ENCODE peak calls at places on chromosomes 11 and 22, in ten cellular contexts. A, T, Y, D, C, K, E, X, R and B are unnamed samples.
A peak's percentile ranks its signal among the peaks of the same experiment; 100 is the strongest.

GRCh38 chr11:27514076-27514475 is 7.5 kb upstream of the LIN7C start:
- DNase-seq in A (no peak), T (no peak), Y (no peak), D (no peak), C (no peak), K (no peak), E (no peak), X (peak; percentile 23), R (no peak), B (no peak)

GRCh38 chr11:110433393-110434333 is 3.9 kb downstream of the FDX1 start:
- DNase-seq in A (no peak), T (no peak), Y (no peak), D (no peak), C (no peak), K (peak; percentile 6), E (no peak), X (no peak), R (peak; percentile 31), B (no peak)

GRCh38 chr22:33022231-33022630 is 36.0 kb downstream of the SYN3 start:
- DNase-seq in A (no peak), T (no peak), Y (no peak), D (no peak), C (no peak), K (no peak), E (no peak), X (no peak), R (no peak), B (no peak)

GRCh38 chr22:50084570-50084969 is 656 bp downstream of the MLC1 start:
- DNase-seq in A (no peak), T (no peak), Y (no peak), D (no peak), C (no peak), K (no peak), E (no peak), X (no peak), R (no peak), B (no peak)

GRCh38 chr11:2579315-2580060 is 120.3 kb downstream of the KCNQ1OT1 start:
- DNase-seq in A (no peak), T (peak; percentile 9), Y (peak; percentile 37), D (peak; percentile 18), C (no peak), K (no peak), E (no peak), X (peak; percentile 5), R (no peak), B (no peak)

GRCh38 chr22:47463220-47463619 is 700.8 kb downstream of the TBC1D22A start:
- DNase-seq in A (no peak), T (no peak), Y (no peak), D (no peak), C (no peak), K (no peak), E (no peak), X (no peak), R (no peak), B (no peak)

GRCh38 chr22:18975434-18976196 is 39.5 kb upstream of the PRODH start:
- DNase-seq in A (no peak), T (no peak), Y (no peak), D (no peak), C (no peak), K (no peak), E (no peak), X (no peak), R (no peak), B (no peak)

GRCh38 chr22:43085658-43086606 is 3.3 kb downstream of the TTLL1 start:
- DNase-seq in A (peak; percentile 45), T (no peak), Y (no peak), D (no peak), C (no peak), K (no peak), E (no peak), X (no peak), R (no peak), B (no peak)

GRCh38 chr11:65528819-65529350 is 4.0 kb downstream of the SCYL1 start:
- DNase-seq in A (no peak), T (no peak), Y (no peak), D (no peak), C (no peak), K (no peak), E (no peak), X (no peak), R (no peak), B (no peak)

GRCh38 chr11:65532388-65533064 is 7.6 kb downstream of the SCYL1 start:
- DNase-seq in A (no peak), T (no peak), Y (no peak), D (no peak), C (no peak), K (no peak), E (no peak), X (no peak), R (no peak), B (no peak)

GRCh38 chr11:65526744-65527143 is 1.9 kb downstream of the SCYL1 start:
- DNase-seq in A (no peak), T (no peak), Y (no peak), D (no peak), C (no peak), K (no peak), E (no peak), X (no peak), R (no peak), B (no peak)

GRCh38 chr11:65529475-65530156 is 4.7 kb downstream of the SCYL1 start:
- DNase-seq in A (no peak), T (no peak), Y (no peak), D (no peak), C (no peak), K (peak; percentile 50), E (no peak), X (no peak), R (no peak), B (no peak)

GRCh38 chr11:65530157-65530496 is 5.2 kb downstream of the SCYL1 start:
- DNase-seq in A (no peak), T (no peak), Y (no peak), D (no peak), C (no peak), K (no peak), E (peak; percentile 25), X (no peak), R (no peak), B (no peak)
- TF ChIP-seq CTCF in A (peak; percentile 22), T (no peak), Y (no peak), D (no peak), C (peak; percentile 42), K (no peak), E (peak; percentile 22), X (no peak), R (peak; percentile 26), B (peak; percentile 44)

GRCh38 chr11:562046-562645 is 1.4 kb downstream of the RASSF7 start:
- DNase-seq in A (no peak), T (no peak), Y (no peak), D (no peak), C (no peak), K (no peak), E (no peak), X (no peak), R (no peak), B (no peak)
- H3K4me3 ChIP-seq in A (peak overlapping the region; percentile 91), T (no peak overlapping the region), Y (peak overlapping the region; percentile 85), D (no peak overlapping the region), C (peak overlapping the region; percentile 94), K (peak overlapping the region; percentile 95), E (peak overlapping the region; percentile 32), X (no peak overlapping the region), R (peak overlapping the region; percentile 95), B (peak overlapping the region; percentile 60)

DNA sequence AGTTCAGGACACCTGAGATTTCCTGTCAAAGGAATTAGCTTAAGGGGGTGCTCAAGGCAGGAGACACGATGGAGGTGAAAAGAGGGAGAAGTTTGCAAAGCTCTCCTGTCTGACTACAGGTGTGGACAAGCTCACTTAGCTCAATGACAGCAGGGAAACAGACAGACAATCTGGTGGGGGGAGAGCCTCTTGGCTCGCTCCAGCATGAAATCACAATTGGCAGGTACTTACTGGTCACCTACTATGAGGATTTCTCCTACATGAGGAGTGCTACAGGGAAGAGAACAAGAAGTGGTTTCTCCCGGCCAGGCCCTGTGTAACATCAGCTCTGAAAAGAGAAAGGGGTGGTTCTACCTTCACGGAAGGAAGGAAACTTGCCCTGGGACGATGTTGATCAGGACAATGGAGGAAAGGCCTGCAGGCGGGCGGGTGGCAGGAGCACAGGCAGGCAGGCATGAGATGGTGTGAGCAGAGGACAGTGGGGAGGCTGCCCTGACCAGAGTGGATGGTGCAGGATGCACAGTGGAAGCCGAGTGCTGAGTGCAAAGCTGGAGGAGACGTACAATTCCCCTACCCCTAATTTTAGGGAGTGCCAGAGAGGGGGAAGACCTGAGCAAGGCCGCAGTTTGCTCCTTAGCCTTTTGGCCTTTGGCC is 57.9 kb upstream of the CRTAM start:
- DNase-seq in A (no peak), T (no peak), Y (no peak), D (no peak), C (no peak), K (no peak), E (no peak), X (no peak), R (no peak), B (no peak)
- H3K36me3 ChIP-seq in A (no peaks in the 10 kb centered on the region), T (no peaks in the 10 kb centered on the region), Y (no peaks in the 10 kb centered on the region), D (no peaks in the 10 kb centered on the region), C (peaks cover 34% of the 10 kb centered on the region), K (peaks cover 2% of the 10 kb centered on the region), E (no peaks in the 10 kb centered on the region), X (no peaks in the 10 kb centered on the region), R (no peaks in the 10 kb centered on the region), B (peaks cover 4% of the 10 kb centered on the region)

GRCh38 chr11:63826471-63827190 is 12.3 kb upstream of the MARK2 start:
- DNase-seq in A (no peak), T (no peak), Y (no peak), D (no peak), C (no peak), K (no peak), E (no peak), X (no peak), R (no peak), B (no peak)

GRCh38 chr11:63832336-63832735 is 6.6 kb upstream of the MARK2 start:
- DNase-seq in A (no peak), T (no peak), Y (no peak), D (no peak), C (no peak), K (no peak), E (no peak), X (no peak), R (no peak), B (no peak)

GRCh38 chr11:63833048-63833447 is 5.9 kb upstream of the MARK2 start:
- DNase-seq in A (no peak), T (no peak), Y (no peak), D (no peak), C (no peak), K (no peak), E (no peak), X (no peak), R (no peak), B (no peak)

GRCh38 chr11:63831326-63831725 is 7.6 kb upstream of the MARK2 start:
- DNase-seq in A (no peak), T (no peak), Y (no peak), D (no peak), C (no peak), K (no peak), E (no peak), X (no peak), R (no peak), B (no peak)

DNA sequence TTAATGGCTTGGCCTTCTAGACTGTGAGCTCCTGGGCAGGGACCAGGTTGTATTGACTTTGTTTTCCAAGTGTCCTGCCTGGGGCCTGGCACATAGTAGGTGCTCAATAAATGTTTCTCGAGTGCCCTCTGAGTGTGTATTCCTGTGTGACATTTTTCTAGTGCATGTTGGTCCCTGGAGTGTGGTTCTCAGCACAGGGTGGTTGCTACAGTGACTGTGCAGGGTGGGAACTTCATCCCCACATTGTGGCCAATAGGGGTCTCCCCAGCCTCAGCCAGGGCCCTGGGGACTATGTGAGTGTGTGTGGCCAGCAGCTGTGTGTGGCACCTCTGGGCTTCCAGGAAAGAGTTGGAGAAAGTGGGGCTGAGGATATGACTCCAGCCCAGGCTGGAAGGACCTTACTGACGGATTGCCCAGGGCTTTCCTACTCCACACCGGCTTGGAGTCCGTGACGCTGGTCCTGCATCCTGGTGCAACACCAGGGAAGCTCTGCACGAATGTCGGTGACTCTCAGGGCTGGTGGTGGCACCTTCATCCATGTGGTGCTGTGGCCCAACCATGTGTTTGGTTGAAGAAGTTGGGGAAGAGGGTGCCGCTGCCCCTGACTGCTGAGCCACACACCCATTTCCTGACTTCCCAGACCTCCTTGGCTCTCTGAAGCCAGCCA is 9.0 kb upstream of the MARK2 start:
- DNase-seq in A (peak; percentile 60), T (no peak), Y (no peak), D (no peak), C (no peak), K (peak; percentile 52), E (no peak), X (no peak), R (peak; percentile 77), B (no peak)
- TF ChIP-seq CTCF in A (peak; percentile 34), T (no peak), Y (no peak), D (no peak), C (no peak), K (peak; percentile 94), E (peak; percentile 31), X (no peak), R (peak; percentile 72), B (peak; percentile 49)